ENCODE peak calls at places on chromosomes 16 and 17, in six cellular contexts. G is HFF-Myc, L is WTC11, J is PC-9, Z is fibroblast of lung, P is B cell. N is an unnamed sample.

GRCh38 chr17:75827291-75828050 is 16.7 kb downstream of the UNC13D start:
- DNase-seq in L (peak), P (peak), G (no peak), J (no peak), Z (peak), N (peak)

GRCh38 chr17:27575100-27575911 is 55.7 kb upstream of the LGALS9 start:
- DNase-seq in J (no peak), G (no peak), P (no peak), Z (no peak), L (no peak), N (no peak)

GRCh38 chr16:81558077-81558443 is 113.5 kb downstream of the CMIP start:
- DNase-seq in L (no peak), G (no peak), P (no peak), J (no peak), Z (no peak), N (no peak)

GRCh38 chr17:67492251-67492740 is 115.2 kb downstream of the PITPNC1 start:
- DNase-seq in L (no peak), P (no peak), Z (no peak), G (no peak), J (no peak), N (no peak)

GRCh38 chr17:511833-512251 is 159.2 kb upstream of the RPH3AL start:
- DNase-seq in P (no peak), Z (no peak), G (no peak), L (no peak), J (no peak), N (no peak)

GRCh38 chr17:56432443-56432842 is 161.1 kb upstream of the NOG start:
- DNase-seq in G (no peak), Z (no peak), J (no peak), L (no peak), P (no peak), N (no peak)

GRCh38 chr16:75288596-75289120 is 37.2 kb upstream of the BCAR1 start:
- DNase-seq in Z (no peak), P (no peak), G (no peak), J (no peak), L (no peak), N (no peak)

GRCh38 chr16:87045462-87046216 is 271.6 kb downstream of the C16orf95 start:
- DNase-seq in G (no peak), L (no peak), Z (no peak), P (no peak), J (no peak), N (no peak)

GRCh38 chr16:70695351-70696070 is 9.7 kb upstream of the MTSS2 start:
- DNase-seq in Z (no peak), J (peak), G (no peak), L (no peak), P (no peak), N (no peak)

GRCh38 chr17:74738051-74738996 is 1.3 kb downstream of the RAB37 start:
- DNase-seq in P (peak), G (no peak), L (no peak), J (no peak), Z (peak), N (peak)

GRCh38 chr17:50174444-50174843 is 8.6 kb downstream of the SGCA start:
- DNase-seq in P (no peak), G (no peak), L (no peak), Z (no peak), J (no peak), N (no peak)

GRCh38 chr17:58617563-58617962 is 74.3 kb downstream of the TEX14 start:
- DNase-seq in L (no peak), J (no peak), Z (no peak), G (no peak), P (no peak), N (no peak)

GRCh38 chr16:87322833-87323726 is 5.9 kb upstream of the C16orf95 start:
- DNase-seq in L (no peak), P (no peak), G (no peak), Z (no peak), J (no peak), N (no peak)

GRCh38 chr17:61000911-61001310 is 323.3 kb downstream of the BCAS3 start:
- DNase-seq in G (peak), Z (peak), P (no peak), L (no peak), J (no peak), N (no peak)

GRCh38 chr17:34581446-34582184 is 2.2 kb downstream of the TMEM132E start:
- DNase-seq in J (no peak), Z (no peak), P (no peak), L (no peak), G (no peak), N (no peak)

GRCh38 chr16:86806181-86806837 is 228.0 kb downstream of the FOXL1 start:
- DNase-seq in J (no peak), Z (no peak), G (no peak), L (no peak), P (no peak), N (no peak)

GRCh38 chr16:71459510-71459909 is 2.5 kb downstream of the ZNF23 start:
- DNase-seq in G (no peak), J (no peak), L (no peak), Z (no peak), P (no peak), N (no peak)

GRCh38 chr17:732788-733720 is 658 bp downstream of the TLCD3A start:
- DNase-seq in Z (peak), G (no peak), L (peak), P (peak), J (peak), N (peak)

GRCh38 chr17:35726609-35727460 is 4.6 kb upstream of the RASL10B start:
- DNase-seq in P (no peak), G (peak), L (no peak), Z (peak), J (peak), N (no peak)

GRCh38 chr16:2296662-2297505 is 29.0 kb upstream of the RNPS1 start:
- DNase-seq in Z (peak), J (peak), L (peak), P (no peak), G (no peak), N (peak)

GRCh38 chr16:11871193-11871592 is 19.9 kb upstream of the RSL1D1 start:
- DNase-seq in J (no peak), G (no peak), Z (peak), P (no peak), L (peak), N (no peak)
- TF ChIP-seq CTCF in J (no peak), G (peak), Z (peak), P (no peak), L (no peak), N (peak)

GRCh38 chr16:27362570-27363245 is 39.3 kb upstream of the IL21R start:
- DNase-seq in G (no peak), Z (no peak), J (no peak), P (no peak), L (no peak), N (no peak)

GRCh38 chr16:27363797-27364196 is 38.2 kb upstream of the IL21R start:
- DNase-seq in Z (no peak), P (no peak), G (no peak), J (peak), L (no peak), N (no peak)

GRCh38 chr16:27364493-27365141 is 37.4 kb upstream of the IL21R start:
- DNase-seq in Z (no peak), P (no peak), L (no peak), G (no peak), J (peak), N (no peak)

GRCh38 chr16:27361987-27362386 is 40.0 kb upstream of the IL21R start:
- DNase-seq in L (no peak), P (no peak), Z (no peak), J (no peak), G (no peak), N (no peak)

GRCh38 chr16:27363246-27363632 is 38.7 kb upstream of the IL21R start:
- DNase-seq in L (no peak), Z (no peak), J (no peak), G (no peak), P (no peak), N (no peak)
- TF ChIP-seq CTCF in L (no peak), Z (no peak), J (no peak), G (no peak), P (no peak), N (no peak)

GRCh38 chr16:635573-636205 is 416 bp downstream of the METTL26 start:
- DNase-seq in G (no peak), L (no peak), Z (no peak), P (no peak), J (no peak), N (no peak)

GRCh38 chr16:634996-635395 is 1.1 kb downstream of the METTL26 start:
- DNase-seq in G (no peak), L (no peak), P (no peak), Z (no peak), J (no peak), N (no peak)

GRCh38 chr16:637081-638018 is 1.2 kb upstream of the METTL26 start:
- DNase-seq in G (no peak), Z (peak), P (peak), J (no peak), L (peak), N (peak)

GRCh38 chr16:638034-638543 is 2.0 kb upstream of the METTL26 start:
- DNase-seq in Z (no peak), G (no peak), J (no peak), P (no peak), L (peak), N (no peak)

GRCh38 chr16:636206-637080 is at the start of gene METTL26:
- DNase-seq in L (peak), J (peak), P (peak), G (no peak), Z (peak), N (peak)
- TF ChIP-seq CTCF in L (no peak), J (no peak), P (no peak), G (no peak), Z (no peak), N (no peak)

GRCh38 chr17:19867654-19868395 is at the start of gene ULK2:
- DNase-seq in P (peak), L (peak), J (peak), Z (peak), G (no peak), N (peak)

DNA sequence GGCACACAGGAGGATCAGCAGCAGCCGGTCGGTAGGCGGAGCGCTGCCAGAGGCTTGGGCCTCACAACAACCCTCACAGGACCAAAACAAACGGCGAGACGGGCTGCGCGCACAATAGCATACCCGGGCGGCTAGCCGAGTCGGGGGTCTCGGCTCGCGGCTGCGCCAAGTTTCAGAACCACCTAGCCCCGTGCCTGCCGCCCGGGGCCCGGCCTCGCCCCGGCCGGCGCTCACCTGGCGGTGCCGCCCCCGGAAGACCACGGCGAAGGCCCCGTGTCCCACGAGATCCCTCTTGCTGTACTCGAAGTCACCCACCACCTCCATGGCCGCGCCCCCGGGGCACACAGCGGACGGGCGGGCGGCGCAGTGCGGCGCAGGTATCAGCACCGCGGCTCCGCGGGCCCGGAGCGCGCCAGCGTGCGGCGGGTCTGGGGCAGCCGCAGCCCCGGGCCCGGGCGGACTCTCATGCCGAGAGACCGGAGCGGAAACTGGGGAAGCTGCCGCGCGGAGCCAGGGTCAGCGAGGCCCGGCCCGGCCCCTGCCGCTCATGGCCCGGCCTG is 562 bp downstream of the ULK2 start:
- DNase-seq in J (peak), L (peak), G (no peak), P (peak), Z (peak), N (peak)
- TF ChIP-seq CTCF in J (no peak), L (no peak), G (peak), P (no peak), Z (peak), N (peak)

GRCh38 chr17:53148058-53148457 is 674.7 kb upstream of the KIF2B start:
- DNase-seq in Z (no peak), J (no peak), P (no peak), L (no peak), G (no peak), N (no peak)

GRCh38 chr17:53150101-53150698 is 672.5 kb upstream of the KIF2B start:
- DNase-seq in G (no peak), Z (peak), J (no peak), L (no peak), P (no peak), N (no peak)
- TF ChIP-seq CTCF in G (no peak), Z (no peak), J (peak), L (no peak), P (no peak), N (no peak)

GRCh38 chr17:82871776-82872561 is 32.1 kb upstream of the ZNF750 start:
- DNase-seq in J (no peak), P (no peak), G (no peak), L (no peak), Z (no peak), N (no peak)
- TF ChIP-seq CTCF in J (no peak), P (no peak), G (no peak), L (no peak), Z (no peak), N (no peak)

DNA sequence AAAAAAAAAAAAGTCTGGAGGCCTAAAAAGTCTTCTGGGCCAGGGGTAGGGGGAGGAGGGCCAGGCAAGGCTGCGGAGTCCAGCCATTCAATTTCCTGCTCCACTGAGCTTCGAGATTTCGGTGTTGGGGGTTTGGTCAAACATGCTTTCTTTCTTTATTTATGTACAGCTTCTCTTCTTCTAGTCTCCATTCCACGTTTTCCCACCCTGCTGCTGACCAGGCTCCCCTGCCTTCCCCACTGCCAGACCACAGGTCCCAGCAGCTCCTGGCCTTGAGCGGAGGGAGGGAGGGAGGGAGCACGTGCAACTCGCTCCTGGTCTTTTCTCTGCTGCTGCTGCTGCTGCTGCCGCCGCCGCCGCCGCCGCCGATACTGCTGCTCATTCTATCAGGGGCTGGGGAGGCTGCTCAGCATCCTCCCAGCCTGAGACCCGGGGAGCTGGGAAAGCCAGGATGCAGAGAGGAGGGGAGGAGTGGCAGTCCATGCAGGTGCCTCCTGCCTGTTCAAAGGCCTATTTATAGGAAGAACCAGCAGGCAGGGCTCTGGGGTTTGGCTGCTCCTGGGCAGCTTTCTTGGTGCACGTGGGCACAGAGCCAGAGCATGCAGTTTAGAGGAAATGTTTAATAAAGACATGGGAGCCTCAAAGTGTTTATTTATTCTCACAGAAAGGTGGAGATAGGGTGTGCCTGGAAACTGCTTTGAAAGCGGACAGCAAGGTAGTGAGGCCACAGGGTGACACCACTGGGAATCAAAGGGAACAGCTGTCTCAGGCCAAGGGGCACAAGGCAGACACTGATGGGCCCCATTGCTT is 23.4 kb upstream of the ZFHX3 start:
- DNase-seq in G (no peak), J (peak), Z (peak), P (no peak), L (peak), N (no peak)
- TF ChIP-seq CTCF in G (no peak), J (no peak), Z (no peak), P (no peak), L (no peak), N (no peak)

GRCh38 chr16:53489754-53490153 is 13.3 kb downstream of the AKTIP start:
- DNase-seq in Z (no peak), J (no peak), G (no peak), P (no peak), L (no peak), N (no peak)

GRCh38 chr16:53498984-53499383 is 4.0 kb downstream of the AKTIP start:
- DNase-seq in G (no peak), J (no peak), L (no peak), Z (no peak), P (no peak), N (no peak)

GRCh38 chr16:53492499-53492898 is 10.5 kb downstream of the AKTIP start:
- DNase-seq in G (no peak), J (no peak), L (no peak), Z (no peak), P (no peak), N (no peak)

DNA sequence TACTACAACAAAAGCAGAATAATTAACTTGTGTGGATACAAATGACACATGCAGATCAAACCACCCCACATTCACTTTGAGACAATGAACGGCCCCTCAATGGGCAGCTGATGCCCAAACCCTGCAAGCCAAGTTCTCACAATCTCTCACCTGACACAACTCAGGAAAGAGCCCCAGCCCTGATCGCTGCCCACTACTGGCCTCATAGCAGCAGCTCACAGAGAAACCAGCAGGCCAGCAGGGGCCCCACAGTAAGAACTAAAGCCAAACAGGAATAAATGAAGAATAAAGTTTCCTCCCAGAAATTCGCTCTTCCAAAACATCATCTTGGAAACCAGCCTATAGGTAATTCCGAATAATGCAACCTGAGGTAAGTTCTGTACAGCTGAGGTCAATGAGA is 7.7 kb downstream of the AKTIP start:
- DNase-seq in L (peak), G (no peak), J (no peak), Z (no peak), P (no peak), N (no peak)
- TF ChIP-seq CTCF in L (no peak), G (peak), J (no peak), Z (no peak), P (no peak), N (no peak)

N was measured in GM10248.